ENCODE peak calls at places on chromosome 7, in nine cellular contexts. One of them, this sample, is unnamed.

GRCh38 chr7:39621784-39622411 is 1.5 kb upstream of the RALA start:
- DNase-seq in mammary epithelial cell: peak; percentile 35
- DNase-seq in fibroblast of pulmonary artery: no peak
- DNase-seq in IMR-90: peak; percentile 35
- DNase-seq in A549: no peak
- DNase-seq in ovary: no peak
- DNase-seq in epithelial cell of esophagus: no peak
- DNase-seq in HL-60: peak; percentile 69
- DNase-seq in neural progenitor cell: no peak
- DNase-seq in this sample: no peak

GRCh38 chr7:106305732-106306131 is 20.9 kb upstream of the NAMPT start:
- DNase-seq in IMR-90: no peak
- DNase-seq in neural progenitor cell: no peak
- DNase-seq in A549: no peak
- DNase-seq in ovary: no peak
- DNase-seq in HL-60: no peak
- DNase-seq in epithelial cell of esophagus: peak; percentile 68
- DNase-seq in mammary epithelial cell: peak; percentile 64
- DNase-seq in fibroblast of pulmonary artery: no peak
- DNase-seq in this sample: no peak

GRCh38 chr7:4911111-4911828 is 27.8 kb upstream of the RADIL start:
- DNase-seq in HL-60: no peak
- DNase-seq in epithelial cell of esophagus: no peak
- DNase-seq in fibroblast of pulmonary artery: no peak
- DNase-seq in neural progenitor cell: no peak
- DNase-seq in A549: no peak
- DNase-seq in IMR-90: no peak
- DNase-seq in mammary epithelial cell: no peak
- DNase-seq in ovary: no peak
- DNase-seq in this sample: no peak

GRCh38 chr7:95723583-95724180 is 48.7 kb upstream of the DYNC1I1 start:
- DNase-seq in neural progenitor cell: peak; percentile 77
- DNase-seq in ovary: peak; percentile 41
- DNase-seq in IMR-90: peak; percentile 13
- DNase-seq in epithelial cell of esophagus: peak; percentile 72
- DNase-seq in A549: peak; percentile 51
- DNase-seq in mammary epithelial cell: peak; percentile 22
- DNase-seq in HL-60: no peak
- DNase-seq in fibroblast of pulmonary artery: peak; percentile 67
- DNase-seq in this sample: peak; percentile 43

GRCh38 chr7:23981314-23981713 is 271.3 kb downstream of the STK31 start:
- DNase-seq in neural progenitor cell: no peak
- DNase-seq in ovary: no peak
- DNase-seq in epithelial cell of esophagus: no peak
- DNase-seq in IMR-90: no peak
- DNase-seq in mammary epithelial cell: no peak
- DNase-seq in HL-60: no peak
- DNase-seq in fibroblast of pulmonary artery: no peak
- DNase-seq in A549: no peak
- DNase-seq in this sample: no peak

GRCh38 chr7:134458806-134459698 is at the start of gene AKR1B1:
- DNase-seq in ovary: peak; percentile 92
- DNase-seq in mammary epithelial cell: peak; percentile 86
- DNase-seq in neural progenitor cell: peak; percentile 95
- DNase-seq in IMR-90: peak; percentile 88
- DNase-seq in HL-60: peak; percentile 59
- DNase-seq in fibroblast of pulmonary artery: peak; percentile 95
- DNase-seq in A549: peak; percentile 99
- DNase-seq in epithelial cell of esophagus: peak; percentile 81
- DNase-seq in this sample: peak; percentile 93

GRCh38 chr7:93284908-93285307 is 52.7 kb downstream of the VPS50 start:
- DNase-seq in A549: no peak
- DNase-seq in neural progenitor cell: no peak
- DNase-seq in ovary: no peak
- DNase-seq in mammary epithelial cell: no peak
- DNase-seq in epithelial cell of esophagus: no peak
- DNase-seq in HL-60: no peak
- DNase-seq in IMR-90: peak; percentile 5
- DNase-seq in fibroblast of pulmonary artery: no peak
- DNase-seq in this sample: no peak

GRCh38 chr7:47470567-47471357 is 111.1 kb downstream of the TNS3 start:
- DNase-seq in epithelial cell of esophagus: no peak
- DNase-seq in mammary epithelial cell: no peak
- DNase-seq in neural progenitor cell: peak; percentile 70
- DNase-seq in A549: peak; percentile 76
- DNase-seq in fibroblast of pulmonary artery: no peak
- DNase-seq in ovary: no peak
- DNase-seq in HL-60: no peak
- DNase-seq in IMR-90: no peak
- DNase-seq in this sample: no peak

GRCh38 chr7:13875496-13876074 is 113.9 kb downstream of the ETV1 start:
- DNase-seq in fibroblast of pulmonary artery: no peak
- DNase-seq in HL-60: no peak
- DNase-seq in mammary epithelial cell: no peak
- DNase-seq in A549: no peak
- DNase-seq in neural progenitor cell: no peak
- DNase-seq in IMR-90: no peak
- DNase-seq in ovary: no peak
- DNase-seq in epithelial cell of esophagus: no peak
- DNase-seq in this sample: no peak

GRCh38 chr7:139946539-139946938 is 116.2 kb downstream of the PARP12 start:
- DNase-seq in epithelial cell of esophagus: no peak
- DNase-seq in IMR-90: no peak
- DNase-seq in ovary: no peak
- DNase-seq in A549: no peak
- DNase-seq in HL-60: no peak
- DNase-seq in mammary epithelial cell: no peak
- DNase-seq in neural progenitor cell: no peak
- DNase-seq in fibroblast of pulmonary artery: no peak
- DNase-seq in this sample: peak; percentile 42

GRCh38 chr7:85186083-85186520 is 754 bp downstream of the SEMA3D start:
- DNase-seq in neural progenitor cell: peak; percentile 69
- DNase-seq in IMR-90: peak; percentile 49
- DNase-seq in epithelial cell of esophagus: peak; percentile 36
- DNase-seq in mammary epithelial cell: peak; percentile 60
- DNase-seq in A549: peak; percentile 11
- DNase-seq in ovary: peak; percentile 21
- DNase-seq in HL-60: no peak
- DNase-seq in fibroblast of pulmonary artery: peak; percentile 59
- DNase-seq in this sample: peak; percentile 46

GRCh38 chr7:122059516-122059915 is 84.5 kb downstream of the AASS start:
- DNase-seq in ovary: no peak
- DNase-seq in mammary epithelial cell: no peak
- DNase-seq in epithelial cell of esophagus: no peak
- DNase-seq in neural progenitor cell: no peak
- DNase-seq in IMR-90: no peak
- DNase-seq in fibroblast of pulmonary artery: no peak
- DNase-seq in A549: no peak
- DNase-seq in HL-60: no peak
- DNase-seq in this sample: no peak

GRCh38 chr7:91945476-91945875 is 4.8 kb downstream of the AKAP9 start:
- DNase-seq in neural progenitor cell: no peak
- DNase-seq in fibroblast of pulmonary artery: peak; percentile 87
- DNase-seq in mammary epithelial cell: peak; percentile 20
- DNase-seq in ovary: no peak
- DNase-seq in A549: peak; percentile 33
- DNase-seq in HL-60: no peak
- DNase-seq in epithelial cell of esophagus: peak; percentile 70
- DNase-seq in IMR-90: peak; percentile 75
- DNase-seq in this sample: peak; percentile 91

GRCh38 chr7:36228039-36228438 is 75.0 kb downstream of the EEPD1 start:
- DNase-seq in mammary epithelial cell: no peak
- DNase-seq in HL-60: no peak
- DNase-seq in neural progenitor cell: no peak
- DNase-seq in epithelial cell of esophagus: no peak
- DNase-seq in A549: no peak
- DNase-seq in fibroblast of pulmonary artery: no peak
- DNase-seq in ovary: no peak
- DNase-seq in IMR-90: no peak
- DNase-seq in this sample: no peak

GRCh38 chr7:25781704-25782103 is 370.3 kb upstream of the NFE2L3 start:
- DNase-seq in neural progenitor cell: no peak
- DNase-seq in A549: no peak
- DNase-seq in IMR-90: no peak
- DNase-seq in ovary: no peak
- DNase-seq in epithelial cell of esophagus: no peak
- DNase-seq in fibroblast of pulmonary artery: no peak
- DNase-seq in mammary epithelial cell: no peak
- DNase-seq in HL-60: no peak
- DNase-seq in this sample: no peak

GRCh38 chr7:43692582-43693373 is 36.5 kb downstream of the COA1 start:
- DNase-seq in fibroblast of pulmonary artery: no peak
- DNase-seq in A549: peak; percentile 24
- DNase-seq in HL-60: no peak
- DNase-seq in neural progenitor cell: no peak
- DNase-seq in IMR-90: peak; percentile 35
- DNase-seq in epithelial cell of esophagus: peak; percentile 48
- DNase-seq in mammary epithelial cell: peak; percentile 56
- DNase-seq in ovary: no peak
- DNase-seq in this sample: no peak

GRCh38 chr7:38851321-38851720 is 57.7 kb downstream of the VPS41 start:
- DNase-seq in HL-60: no peak
- DNase-seq in IMR-90: no peak
- DNase-seq in neural progenitor cell: no peak
- DNase-seq in ovary: no peak
- DNase-seq in mammary epithelial cell: no peak
- DNase-seq in fibroblast of pulmonary artery: no peak
- DNase-seq in epithelial cell of esophagus: no peak
- DNase-seq in A549: no peak
- DNase-seq in this sample: no peak

GRCh38 chr7:11650030-11650429 is 182.0 kb downstream of the THSD7A start:
- DNase-seq in IMR-90: no peak
- DNase-seq in A549: no peak
- DNase-seq in ovary: no peak
- DNase-seq in fibroblast of pulmonary artery: peak; percentile 72
- DNase-seq in HL-60: no peak
- DNase-seq in neural progenitor cell: no peak
- DNase-seq in epithelial cell of esophagus: peak; percentile 4
- DNase-seq in mammary epithelial cell: no peak
- DNase-seq in this sample: no peak

GRCh38 chr7:118259115-118259514 is 34.6 kb downstream of the ANKRD7 start:
- DNase-seq in A549: no peak
- DNase-seq in IMR-90: no peak
- DNase-seq in neural progenitor cell: no peak
- DNase-seq in fibroblast of pulmonary artery: peak; percentile 2
- DNase-seq in HL-60: no peak
- DNase-seq in ovary: no peak
- DNase-seq in mammary epithelial cell: no peak
- DNase-seq in epithelial cell of esophagus: peak; percentile 9
- DNase-seq in this sample: no peak
- TF ChIP-seq CTCF in A549: peak; percentile 18
- TF ChIP-seq CTCF in IMR-90: no peak
- TF ChIP-seq CTCF in neural progenitor cell: no peak
- TF ChIP-seq CTCF in fibroblast of pulmonary artery: no peak
- TF ChIP-seq CTCF in HL-60: no peak
- TF ChIP-seq CTCF in ovary: no peak
- TF ChIP-seq CTCF in mammary epithelial cell: peak; percentile 42
- TF ChIP-seq CTCF in epithelial cell of esophagus: no peak
- TF ChIP-seq CTCF in this sample: no peak

GRCh38 chr7:130989006-130989795 is 255.2 kb upstream of the KLF14 start:
- DNase-seq in mammary epithelial cell: no peak
- DNase-seq in neural progenitor cell: no peak
- DNase-seq in fibroblast of pulmonary artery: no peak
- DNase-seq in epithelial cell of esophagus: no peak
- DNase-seq in HL-60: no peak
- DNase-seq in IMR-90: no peak
- DNase-seq in A549: no peak
- DNase-seq in ovary: no peak
- DNase-seq in this sample: no peak
- H3K4me3 ChIP-seq in mammary epithelial cell: no peak overlapping the region
- H3K4me3 ChIP-seq in neural progenitor cell: no peak overlapping the region
- H3K4me3 ChIP-seq in fibroblast of pulmonary artery: no peak overlapping the region
- H3K4me3 ChIP-seq in epithelial cell of esophagus: no peak overlapping the region
- H3K4me3 ChIP-seq in HL-60: no peak overlapping the region
- H3K4me3 ChIP-seq in IMR-90: no peak overlapping the region
- H3K4me3 ChIP-seq in A549: no peak overlapping the region
- H3K4me3 ChIP-seq in ovary: no peak overlapping the region
- H3K4me3 ChIP-seq in this sample: no peak overlapping the region

GRCh38 chr7:66668677-66669076 is 40.0 kb downstream of the KCTD7 start:
- DNase-seq in A549: no peak
- DNase-seq in HL-60: no peak
- DNase-seq in neural progenitor cell: no peak
- DNase-seq in IMR-90: no peak
- DNase-seq in ovary: no peak
- DNase-seq in fibroblast of pulmonary artery: no peak
- DNase-seq in mammary epithelial cell: no peak
- DNase-seq in epithelial cell of esophagus: no peak
- DNase-seq in this sample: no peak
- TF ChIP-seq CTCF in A549: no peak
- TF ChIP-seq CTCF in HL-60: no peak
- TF ChIP-seq CTCF in neural progenitor cell: no peak
- TF ChIP-seq CTCF in IMR-90: no peak
- TF ChIP-seq CTCF in ovary: no peak
- TF ChIP-seq CTCF in fibroblast of pulmonary artery: no peak
- TF ChIP-seq CTCF in mammary epithelial cell: no peak
- TF ChIP-seq CTCF in epithelial cell of esophagus: no peak
- TF ChIP-seq CTCF in this sample: no peak

GRCh38 chr7:127879436-127879835 is 151.8 kb downstream of the LRRC4 start:
- DNase-seq in HL-60: no peak
- DNase-seq in neural progenitor cell: no peak
- DNase-seq in mammary epithelial cell: no peak
- DNase-seq in fibroblast of pulmonary artery: no peak
- DNase-seq in ovary: no peak
- DNase-seq in A549: no peak
- DNase-seq in IMR-90: no peak
- DNase-seq in epithelial cell of esophagus: no peak
- DNase-seq in this sample: no peak

GRCh38 chr7:127880454-127880853 is 150.8 kb downstream of the LRRC4 start:
- DNase-seq in epithelial cell of esophagus: no peak
- DNase-seq in IMR-90: no peak
- DNase-seq in mammary epithelial cell: no peak
- DNase-seq in HL-60: no peak
- DNase-seq in ovary: no peak
- DNase-seq in fibroblast of pulmonary artery: no peak
- DNase-seq in neural progenitor cell: no peak
- DNase-seq in A549: no peak
- DNase-seq in this sample: no peak

GRCh38 chr7:127879942-127880341 is 151.3 kb downstream of the LRRC4 start:
- DNase-seq in IMR-90: no peak
- DNase-seq in fibroblast of pulmonary artery: no peak
- DNase-seq in mammary epithelial cell: no peak
- DNase-seq in A549: no peak
- DNase-seq in ovary: no peak
- DNase-seq in HL-60: no peak
- DNase-seq in epithelial cell of esophagus: no peak
- DNase-seq in neural progenitor cell: no peak
- DNase-seq in this sample: no peak

GRCh38 chr7:127882313-127882920 is 148.8 kb downstream of the LRRC4 start:
- DNase-seq in ovary: no peak
- DNase-seq in neural progenitor cell: no peak
- DNase-seq in mammary epithelial cell: no peak
- DNase-seq in HL-60: no peak
- DNase-seq in A549: no peak
- DNase-seq in IMR-90: no peak
- DNase-seq in fibroblast of pulmonary artery: no peak
- DNase-seq in epithelial cell of esophagus: no peak
- DNase-seq in this sample: no peak

DNA sequence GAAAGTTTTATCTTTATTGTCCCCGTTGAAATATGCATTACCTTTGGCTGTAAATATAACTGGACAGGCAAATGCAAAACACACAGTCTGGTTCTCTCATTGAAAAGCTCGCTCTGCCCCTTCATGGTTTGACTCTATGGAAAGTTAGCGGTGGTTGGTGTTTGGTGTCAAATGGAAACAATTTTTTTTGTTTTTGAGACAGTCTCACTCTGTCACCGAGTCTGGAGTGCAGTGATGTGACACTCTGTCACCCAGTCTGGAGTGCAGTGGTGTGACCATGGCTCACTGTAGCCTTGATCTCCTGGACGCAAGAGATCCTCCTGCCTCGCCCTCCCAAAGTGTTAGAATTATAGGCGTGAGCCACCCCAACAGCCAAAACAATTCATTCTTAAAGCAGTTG is 149.7 kb downstream of the LRRC4 start:
- DNase-seq in HL-60: no peak
- DNase-seq in fibroblast of pulmonary artery: no peak
- DNase-seq in epithelial cell of esophagus: no peak
- DNase-seq in neural progenitor cell: no peak
- DNase-seq in ovary: no peak
- DNase-seq in IMR-90: no peak
- DNase-seq in mammary epithelial cell: no peak
- DNase-seq in A549: no peak
- DNase-seq in this sample: no peak
- H3K4me3 ChIP-seq in HL-60: no peak overlapping the region
- H3K4me3 ChIP-seq in fibroblast of pulmonary artery: no peak overlapping the region
- H3K4me3 ChIP-seq in epithelial cell of esophagus: no peak overlapping the region
- H3K4me3 ChIP-seq in neural progenitor cell: no peak overlapping the region
- H3K4me3 ChIP-seq in ovary: no peak overlapping the region
- H3K4me3 ChIP-seq in IMR-90: no peak overlapping the region
- H3K4me3 ChIP-seq in mammary epithelial cell: no peak overlapping the region
- H3K4me3 ChIP-seq in A549: no peak overlapping the region
- H3K4me3 ChIP-seq in this sample: no peak overlapping the region